ENCODE peak calls at places on chromosomes 13 and 19, in eight cellular contexts. U is kidney; A is thoracic aorta; R is CD8-positive, alpha-beta memory T cell; X is CD4-positive, alpha-beta T cell; Z is pancreas; C is stomach; E is ascending aorta. M is an unnamed sample.
A peak's percentile ranks its signal among the peaks of the same experiment; 100 is the strongest.

GRCh38 chr19:12985049-12985776 is 10.1 kb upstream of the NFIX start:
- DNase-seq in R (peak; percentile 26), E (peak; percentile 46), A (no peak), Z (no peak), C (peak; percentile 82), X (no peak), U (peak; percentile 90), M (peak; percentile 73)

GRCh38 chr19:30479231-30479630 is 107.0 kb downstream of the ZNF536 start:
- DNase-seq in U (no peak), E (no peak), X (no peak), A (no peak), R (no peak), Z (no peak), C (no peak), M (no peak)

GRCh38 chr13:97295279-97296182 is 73.4 kb downstream of the MBNL2 start:
- DNase-seq in U (no peak), X (no peak), C (no peak), R (no peak), Z (no peak), E (no peak), A (no peak), M (peak; percentile 36)

GRCh38 chr13:105806335-105806920 is 729.0 kb downstream of the EFNB2 start:
- DNase-seq in Z (no peak), X (no peak), E (no peak), U (no peak), C (no peak), A (no peak), R (no peak), M (peak; percentile 19)

GRCh38 chr19:43651758-43652545 is 12.3 kb upstream of the CADM4 start:
- DNase-seq in R (no peak), E (no peak), X (no peak), C (peak; percentile 66), U (no peak), Z (peak; percentile 74), A (no peak), M (peak; percentile 48)

GRCh38 chr19:42350417-42350816 is 25.0 kb downstream of the MEGF8 start:
- DNase-seq in X (no peak), U (no peak), Z (peak; percentile 25), A (no peak), E (no peak), R (no peak), C (no peak), M (no peak)

GRCh38 chr13:51355217-51355616 is 15.7 kb downstream of the SERPINE3 start:
- DNase-seq in Z (no peak), A (no peak), C (no peak), E (no peak), R (no peak), X (no peak), U (no peak), M (no peak)

GRCh38 chr13:26929971-26930730 is 169.6 kb upstream of the GPR12 start:
- DNase-seq in A (no peak), C (peak; percentile 69), R (peak; percentile 57), X (peak; percentile 65), Z (no peak), U (no peak), E (no peak), M (peak; percentile 55)

GRCh38 chr19:55384576-55385235 is 614 bp upstream of the TMEM238 start:
- DNase-seq in A (no peak), Z (no peak), X (no peak), U (peak; percentile 87), E (no peak), R (no peak), C (no peak), M (no peak)

GRCh38 chr19:10138879-10139795 is 19.4 kb upstream of the EIF3G start:
- DNase-seq in X (no peak), Z (no peak), U (no peak), R (no peak), E (no peak), C (no peak), A (no peak), M (no peak)

GRCh38 chr13:44474122-44474910 is 100.7 kb downstream of the SERP2 start:
- DNase-seq in E (no peak), U (no peak), C (no peak), Z (no peak), X (no peak), A (no peak), R (no peak), M (no peak)

GRCh38 chr13:102729560-102730275 is 34.9 kb upstream of the METTL21C start:
- DNase-seq in Z (no peak), X (no peak), A (no peak), R (no peak), E (no peak), C (no peak), U (no peak), M (peak; percentile 52)

GRCh38 chr13:34849406-34849805 is 92.7 kb upstream of the NBEA start:
- DNase-seq in U (no peak), Z (no peak), X (no peak), R (no peak), E (no peak), A (no peak), C (no peak), M (no peak)

GRCh38 chr19:37953125-37953524 is 46.1 kb downstream of the SIPA1L3 start:
- DNase-seq in R (no peak), C (no peak), Z (no peak), E (no peak), U (no peak), A (no peak), X (no peak), M (no peak)

GRCh38 chr13:62293081-62293480 is 877.4 kb upstream of the PCDH20 start:
- DNase-seq in C (no peak), A (no peak), E (no peak), Z (no peak), R (no peak), U (no peak), X (no peak), M (no peak)

GRCh38 chr13:113449693-113450347 is 3.5 kb downstream of the ADPRHL1 start:
- DNase-seq in U (peak; percentile 30), C (no peak), E (no peak), R (no peak), Z (no peak), A (no peak), X (no peak), M (no peak)

DNA sequence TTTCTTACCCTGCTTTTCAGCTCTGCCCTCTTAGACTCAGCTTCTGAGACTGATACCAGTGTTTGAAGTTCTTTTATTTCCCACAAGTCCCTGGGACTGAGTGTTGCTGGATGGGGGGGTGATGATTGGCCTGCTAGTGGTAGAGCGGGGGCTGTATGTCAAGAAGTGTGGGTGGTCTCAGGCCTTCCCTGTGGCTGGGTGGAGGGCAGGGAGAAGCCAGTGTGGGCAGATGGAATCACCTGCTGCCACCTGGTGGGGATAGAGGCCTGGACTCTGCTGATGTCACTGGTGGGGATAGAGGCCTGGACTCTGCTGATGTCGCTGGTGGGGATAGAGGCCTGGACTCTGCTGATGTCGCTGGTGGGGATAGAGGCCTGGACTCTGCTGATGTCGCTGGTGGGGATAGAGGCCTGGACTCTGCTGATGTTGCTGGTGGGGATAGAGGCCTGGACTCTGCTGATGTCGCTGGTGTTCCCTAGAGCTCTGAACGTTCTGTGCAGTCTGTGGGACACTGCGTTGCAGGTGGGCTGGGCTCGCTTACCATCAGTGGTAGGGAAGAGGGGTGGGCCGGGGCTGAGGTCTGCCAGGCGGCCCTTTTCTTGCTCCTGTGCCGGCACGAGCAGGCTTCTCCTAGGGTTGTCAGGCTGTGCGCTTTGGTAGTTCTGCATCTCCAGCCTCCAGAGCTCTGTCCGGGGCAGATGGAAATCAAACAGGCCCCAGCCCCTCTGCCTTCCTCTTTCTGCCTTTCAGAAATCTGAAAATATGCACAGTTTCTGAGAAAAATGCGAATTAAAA is 101.3 kb downstream of the ARHGEF7 start:
- DNase-seq in E (no peak), U (no peak), C (peak; percentile 39), A (no peak), X (peak; percentile 40), R (no peak), Z (no peak), M (no peak)
- H3K27ac ChIP-seq in E (peak overlapping the region; percentile 82), U (no peak overlapping the region), C (no peak overlapping the region), A (peak overlapping the region; percentile 70), X (no peak overlapping the region), R (no peak overlapping the region), Z (no peak overlapping the region), M (no peak overlapping the region)

DNA sequence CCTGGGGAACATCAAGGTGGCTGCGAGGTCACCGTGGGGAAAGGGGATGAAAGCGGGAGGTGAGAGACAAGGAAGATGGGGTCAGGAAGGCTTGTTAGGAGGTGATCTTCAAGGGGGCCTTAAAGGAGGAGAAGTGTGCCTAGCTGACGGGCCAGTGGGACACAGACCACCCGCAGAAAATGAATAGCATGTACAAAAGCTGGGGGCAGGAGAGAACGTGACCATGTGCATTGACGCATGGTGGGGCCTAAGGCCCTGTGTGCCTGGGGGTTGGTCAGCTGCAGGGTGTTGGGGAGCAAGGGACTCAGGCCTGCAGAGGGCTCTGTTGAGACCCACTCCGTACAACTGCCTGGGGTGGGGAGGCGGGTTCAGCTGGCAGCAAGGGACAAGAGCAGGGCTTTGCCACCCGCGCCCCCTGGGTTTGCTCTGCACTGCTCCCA is 5.9 kb downstream of the RAB8A start:
- DNase-seq in X (no peak), A (no peak), R (no peak), E (no peak), U (no peak), Z (no peak), C (no peak), M (no peak)
- H3K27ac ChIP-seq in X (no peak overlapping the region), A (no peak overlapping the region), R (no peak overlapping the region), E (peak overlapping the region; percentile 18), U (no peak overlapping the region), Z (no peak overlapping the region), C (no peak overlapping the region), M (no peak overlapping the region)

DNA sequence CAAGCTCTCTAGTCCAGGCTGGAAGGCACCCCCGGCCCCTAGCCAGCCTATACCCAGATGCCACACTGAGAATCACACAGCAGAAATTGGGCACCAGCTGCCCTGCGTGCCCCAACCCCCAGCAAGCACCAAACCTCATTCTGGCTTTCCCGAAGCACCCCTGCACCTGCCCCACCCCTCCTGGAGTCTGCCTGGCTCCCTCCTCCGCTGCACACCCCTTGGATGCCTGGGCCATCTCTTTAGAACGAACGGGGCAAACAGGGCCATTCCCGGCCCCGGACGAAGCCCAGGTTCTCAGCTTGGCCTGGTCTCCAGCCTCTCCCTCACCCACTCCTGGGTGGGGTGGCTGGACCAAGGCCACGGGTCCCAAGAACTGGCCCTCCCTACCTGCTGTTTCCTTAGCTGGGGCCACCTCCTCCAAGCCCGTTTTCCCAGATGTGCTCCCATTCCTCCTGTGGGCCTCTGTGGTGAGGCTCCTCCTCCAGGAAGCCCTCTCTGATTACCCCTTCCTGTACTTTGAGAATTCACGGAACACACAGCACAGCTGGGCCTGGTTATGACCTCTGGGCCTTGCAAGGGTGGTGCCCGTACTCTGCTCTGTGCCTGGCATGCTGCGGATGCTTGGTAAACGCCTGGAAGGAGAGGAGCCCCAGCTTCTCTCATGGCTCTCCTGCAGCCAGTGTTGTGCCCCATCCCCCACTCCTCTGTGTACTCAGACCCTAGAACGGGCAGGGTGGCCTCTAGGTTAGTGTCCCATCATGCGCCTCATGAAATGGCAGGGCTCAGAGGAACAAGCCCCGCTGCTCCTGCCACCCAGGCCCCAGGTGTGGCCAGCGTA is 21.4 kb downstream of the CEBPG start:
- DNase-seq in E (no peak), Z (peak; percentile 58), X (no peak), U (peak; percentile 61), C (no peak), A (no peak), R (no peak), M (no peak)
- H3K27ac ChIP-seq in E (no peak overlapping the region), Z (no peak overlapping the region), X (no peak overlapping the region), U (no peak overlapping the region), C (no peak overlapping the region), A (no peak overlapping the region), R (no peak overlapping the region), M (no peak overlapping the region)

DNA sequence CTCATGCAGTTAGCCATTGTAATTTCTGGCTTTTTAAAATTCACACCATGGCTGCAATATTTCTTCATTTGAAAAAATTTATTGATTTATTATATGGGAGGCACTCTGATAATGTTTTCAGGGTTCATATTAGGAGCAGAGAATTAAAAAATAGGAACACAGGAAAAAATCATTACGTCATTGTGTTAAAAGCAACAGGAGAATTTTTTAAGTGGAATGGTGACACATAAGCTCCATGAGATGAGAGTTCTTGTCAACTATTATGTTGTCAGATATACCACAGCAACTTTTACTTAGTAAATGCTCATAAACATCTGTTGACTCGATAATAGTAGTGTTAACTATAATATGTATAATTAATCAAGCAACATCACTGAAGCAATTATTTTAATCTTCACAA is 400.1 kb downstream of the TDRD3 start:
- DNase-seq in A (no peak), E (no peak), R (no peak), U (no peak), C (no peak), Z (no peak), X (no peak), M (no peak)
- H3K27ac ChIP-seq in A (no peak overlapping the region), E (no peak overlapping the region), R (no peak overlapping the region), U (no peak overlapping the region), C (no peak overlapping the region), Z (no peak overlapping the region), X (no peak overlapping the region), M (no peak overlapping the region)